ENCODE peak calls at places on chromosomes 4 and X, in eight cellular contexts. G is LHCN-M2; J is kidney epithelial cell; H is activated CD4-positive, alpha-beta T cell treated with anti-CD3 and anti-CD28 coated beads, Interleukin-2, amount 50 U/mL, for 1 hour; Q is naive B cell; B is NCI-H1105; I is stimulated activated CD4-positive, alpha-beta T cell treated with anti-CD3 and anti-CD28 coated beads, Interleukin-15, amount 100 ng/mL, for 1 hour; Y is OCI-LY7. M is an unnamed sample.

GRCh38 chr4:146520894-146521542 is 722 bp downstream of the SLC10A7 start:
- DNase-seq in G (peak), J (no peak), H (peak), Q (peak), B (no peak), I (no peak), Y (peak), M (peak)

GRCh38 chr4:35725131-35725530 is 519.2 kb downstream of the ARAP2 start:
- DNase-seq in G (no peak), J (no peak), H (no peak), Q (no peak), B (no peak), I (no peak), Y (peak), M (no peak)

GRCh38 chrX:45261005-45261404 is 60.3 kb upstream of the DIPK2B start:
- DNase-seq in G (no peak), J (no peak), H (no peak), Q (no peak), B (no peak), I (no peak), Y (no peak), M (peak)

GRCh38 chr4:7918981-7919380 is 20.7 kb downstream of the AFAP1 start:
- DNase-seq in G (no peak), J (no peak), H (no peak), Q (no peak), B (no peak), I (no peak), Y (no peak), M (peak)

GRCh38 chr4:76175336-76175735 is 27.1 kb upstream of the NUP54 start:
- DNase-seq in G (no peak), J (no peak), H (no peak), Q (no peak), B (no peak), I (no peak), Y (no peak), M (no peak)

GRCh38 chr4:69764311-69764710 is 3.9 kb upstream of the SULT1B1 start:
- DNase-seq in G (no peak), J (no peak), H (no peak), Q (no peak), B (no peak), I (no peak), Y (no peak), M (no peak)

GRCh38 chr4:23929248-23929647 is 39.4 kb upstream of the PPARGC1A start:
- DNase-seq in G (no peak), J (no peak), H (no peak), Q (no peak), B (no peak), I (no peak), Y (no peak), M (no peak)

GRCh38 chr4:141652161-141652778 is 15.9 kb downstream of the IL15 start:
- DNase-seq in G (peak), J (no peak), H (no peak), Q (no peak), B (no peak), I (no peak), Y (no peak), M (no peak)

GRCh38 chr4:69831646-69832325 is 28.2 kb downstream of the SULT1E1 start:
- DNase-seq in G (no peak), J (no peak), H (no peak), Q (peak), B (no peak), I (no peak), Y (no peak), M (no peak)

GRCh38 chr4:75494563-75494962 is 19.6 kb downstream of the RCHY1 start:
- DNase-seq in G (peak), J (no peak), H (no peak), Q (no peak), B (no peak), I (no peak), Y (no peak), M (no peak)

GRCh38 chrX:74251006-74251930 is 52.7 kb upstream of the ZCCHC13 start:
- DNase-seq in G (no peak), J (no peak), H (no peak), Q (no peak), B (no peak), I (no peak), Y (no peak), M (peak)

M was measured in ELF-1.